ENCODE peak calls at places on chromosomes 6 and 20, in six cellular contexts. One of them, this sample, is unnamed.
A peak's percentile ranks its signal among the peaks of the same experiment; 100 is the strongest.

GRCh38 chr6:42190784-42191183 is 4.0 kb downstream of the GUCA1B start:
- DNase-seq in germinal center: no peak
- DNase-seq in fibroblast of lung: peak; percentile 78
- DNase-seq in LoVo: no peak
- DNase-seq in naive thymus-derived CD4-positive, alpha-beta T cell: no peak
- DNase-seq in stimulated activated CD8-positive, alpha-beta memory T cell treated with anti-CD3 and anti-CD28 coated beads, Interleukin-7, amount 100 ng/mL, for 48 hours: no peak
- DNase-seq in this sample: no peak

GRCh38 chr6:118903134-118903533 is 9.2 kb downstream of the ASF1A start:
- DNase-seq in stimulated activated CD8-positive, alpha-beta memory T cell treated with anti-CD3 and anti-CD28 coated beads, Interleukin-7, amount 100 ng/mL, for 48 hours: no peak
- DNase-seq in germinal center: no peak
- DNase-seq in LoVo: no peak
- DNase-seq in naive thymus-derived CD4-positive, alpha-beta T cell: no peak
- DNase-seq in fibroblast of lung: no peak
- DNase-seq in this sample: no peak

GRCh38 chr6:90458353-90459224 is 128.3 kb downstream of the MAP3K7 start:
- DNase-seq in fibroblast of lung: peak; percentile 53
- DNase-seq in germinal center: peak; percentile 18
- DNase-seq in stimulated activated CD8-positive, alpha-beta memory T cell treated with anti-CD3 and anti-CD28 coated beads, Interleukin-7, amount 100 ng/mL, for 48 hours: peak; percentile 91
- DNase-seq in naive thymus-derived CD4-positive, alpha-beta T cell: no peak
- DNase-seq in LoVo: no peak
- DNase-seq in this sample: no peak

GRCh38 chr6:91193446-91193845 is 606.6 kb upstream of the MAP3K7 start:
- DNase-seq in naive thymus-derived CD4-positive, alpha-beta T cell: no peak
- DNase-seq in fibroblast of lung: no peak
- DNase-seq in LoVo: no peak
- DNase-seq in stimulated activated CD8-positive, alpha-beta memory T cell treated with anti-CD3 and anti-CD28 coated beads, Interleukin-7, amount 100 ng/mL, for 48 hours: no peak
- DNase-seq in germinal center: no peak
- DNase-seq in this sample: no peak

GRCh38 chr6:132832891-132833290 is 18.5 kb downstream of the RPS12 start:
- DNase-seq in fibroblast of lung: no peak
- DNase-seq in stimulated activated CD8-positive, alpha-beta memory T cell treated with anti-CD3 and anti-CD28 coated beads, Interleukin-7, amount 100 ng/mL, for 48 hours: no peak
- DNase-seq in naive thymus-derived CD4-positive, alpha-beta T cell: no peak
- DNase-seq in LoVo: no peak
- DNase-seq in germinal center: no peak
- DNase-seq in this sample: no peak

GRCh38 chr6:136959471-136959891 is 37.4 kb downstream of the SLC35D3 start:
- DNase-seq in stimulated activated CD8-positive, alpha-beta memory T cell treated with anti-CD3 and anti-CD28 coated beads, Interleukin-7, amount 100 ng/mL, for 48 hours: no peak
- DNase-seq in germinal center: no peak
- DNase-seq in fibroblast of lung: no peak
- DNase-seq in LoVo: peak; percentile 64
- DNase-seq in naive thymus-derived CD4-positive, alpha-beta T cell: no peak
- DNase-seq in this sample: peak; percentile 62

GRCh38 chr6:132527791-132528190 is 10.3 kb upstream of the TAAR9 start:
- DNase-seq in germinal center: no peak
- DNase-seq in fibroblast of lung: peak; percentile 7
- DNase-seq in LoVo: peak; percentile 57
- DNase-seq in stimulated activated CD8-positive, alpha-beta memory T cell treated with anti-CD3 and anti-CD28 coated beads, Interleukin-7, amount 100 ng/mL, for 48 hours: no peak
- DNase-seq in naive thymus-derived CD4-positive, alpha-beta T cell: no peak
- DNase-seq in this sample: no peak

GRCh38 chr6:90131614-90132423 is 164.8 kb downstream of the BACH2 start:
- DNase-seq in germinal center: no peak
- DNase-seq in fibroblast of lung: peak; percentile 95
- DNase-seq in naive thymus-derived CD4-positive, alpha-beta T cell: no peak
- DNase-seq in LoVo: no peak
- DNase-seq in stimulated activated CD8-positive, alpha-beta memory T cell treated with anti-CD3 and anti-CD28 coated beads, Interleukin-7, amount 100 ng/mL, for 48 hours: no peak
- DNase-seq in this sample: no peak

GRCh38 chr6:157326979-157327378 is 3.7 kb upstream of the TMEM242 start:
- DNase-seq in germinal center: no peak
- DNase-seq in LoVo: no peak
- DNase-seq in fibroblast of lung: peak; percentile 76
- DNase-seq in stimulated activated CD8-positive, alpha-beta memory T cell treated with anti-CD3 and anti-CD28 coated beads, Interleukin-7, amount 100 ng/mL, for 48 hours: no peak
- DNase-seq in naive thymus-derived CD4-positive, alpha-beta T cell: no peak
- DNase-seq in this sample: no peak

GRCh38 chr6:2976571-2977085 is 5.3 kb upstream of the SERPINB6 start:
- DNase-seq in naive thymus-derived CD4-positive, alpha-beta T cell: no peak
- DNase-seq in fibroblast of lung: peak; percentile 85
- DNase-seq in germinal center: no peak
- DNase-seq in stimulated activated CD8-positive, alpha-beta memory T cell treated with anti-CD3 and anti-CD28 coated beads, Interleukin-7, amount 100 ng/mL, for 48 hours: no peak
- DNase-seq in LoVo: no peak
- DNase-seq in this sample: no peak

GRCh38 chr6:130810307-130811030 is 16.7 kb upstream of the SMLR1 start:
- DNase-seq in naive thymus-derived CD4-positive, alpha-beta T cell: no peak
- DNase-seq in fibroblast of lung: peak; percentile 61
- DNase-seq in germinal center: no peak
- DNase-seq in stimulated activated CD8-positive, alpha-beta memory T cell treated with anti-CD3 and anti-CD28 coated beads, Interleukin-7, amount 100 ng/mL, for 48 hours: no peak
- DNase-seq in LoVo: no peak
- DNase-seq in this sample: no peak

GRCh38 chr20:36449663-36450062 is 91.7 kb upstream of the MYL9 start:
- DNase-seq in naive thymus-derived CD4-positive, alpha-beta T cell: no peak
- DNase-seq in fibroblast of lung: no peak
- DNase-seq in germinal center: no peak
- DNase-seq in stimulated activated CD8-positive, alpha-beta memory T cell treated with anti-CD3 and anti-CD28 coated beads, Interleukin-7, amount 100 ng/mL, for 48 hours: no peak
- DNase-seq in LoVo: no peak
- DNase-seq in this sample: no peak

GRCh38 chr20:63740070-63740500 is 509 bp downstream of the SLC2A4RG start:
- DNase-seq in naive thymus-derived CD4-positive, alpha-beta T cell: peak; percentile 69
- DNase-seq in fibroblast of lung: peak; percentile 25
- DNase-seq in LoVo: peak; percentile 7
- DNase-seq in germinal center: peak; percentile 56
- DNase-seq in stimulated activated CD8-positive, alpha-beta memory T cell treated with anti-CD3 and anti-CD28 coated beads, Interleukin-7, amount 100 ng/mL, for 48 hours: no peak
- DNase-seq in this sample: no peak

GRCh38 chr6:100166991-100167390 is 173.0 kb upstream of the MCHR2 start:
- DNase-seq in fibroblast of lung: peak; percentile 2
- DNase-seq in naive thymus-derived CD4-positive, alpha-beta T cell: no peak
- DNase-seq in LoVo: no peak
- DNase-seq in stimulated activated CD8-positive, alpha-beta memory T cell treated with anti-CD3 and anti-CD28 coated beads, Interleukin-7, amount 100 ng/mL, for 48 hours: no peak
- DNase-seq in germinal center: no peak
- DNase-seq in this sample: no peak

GRCh38 chr20:1565461-1565860 is 8.0 kb upstream of the SIRPD start:
- DNase-seq in germinal center: no peak
- DNase-seq in LoVo: no peak
- DNase-seq in fibroblast of lung: no peak
- DNase-seq in stimulated activated CD8-positive, alpha-beta memory T cell treated with anti-CD3 and anti-CD28 coated beads, Interleukin-7, amount 100 ng/mL, for 48 hours: no peak
- DNase-seq in naive thymus-derived CD4-positive, alpha-beta T cell: no peak
- DNase-seq in this sample: no peak

GRCh38 chr6:168934856-168935627 is 318.6 kb downstream of the THBS2 start:
- DNase-seq in germinal center: no peak
- DNase-seq in fibroblast of lung: no peak
- DNase-seq in LoVo: no peak
- DNase-seq in naive thymus-derived CD4-positive, alpha-beta T cell: no peak
- DNase-seq in stimulated activated CD8-positive, alpha-beta memory T cell treated with anti-CD3 and anti-CD28 coated beads, Interleukin-7, amount 100 ng/mL, for 48 hours: no peak
- DNase-seq in this sample: no peak

GRCh38 chr20:13312300-13312699 is 91.2 kb downstream of the ISM1 start:
- DNase-seq in germinal center: no peak
- DNase-seq in stimulated activated CD8-positive, alpha-beta memory T cell treated with anti-CD3 and anti-CD28 coated beads, Interleukin-7, amount 100 ng/mL, for 48 hours: peak; percentile 37
- DNase-seq in fibroblast of lung: no peak
- DNase-seq in naive thymus-derived CD4-positive, alpha-beta T cell: no peak
- DNase-seq in LoVo: no peak
- DNase-seq in this sample: no peak

GRCh38 chr6:167668754-167669552 is 157.8 kb upstream of the AFDN start:
- DNase-seq in germinal center: no peak
- DNase-seq in naive thymus-derived CD4-positive, alpha-beta T cell: no peak
- DNase-seq in stimulated activated CD8-positive, alpha-beta memory T cell treated with anti-CD3 and anti-CD28 coated beads, Interleukin-7, amount 100 ng/mL, for 48 hours: no peak
- DNase-seq in fibroblast of lung: no peak
- DNase-seq in LoVo: no peak
- DNase-seq in this sample: no peak

GRCh38 chr6:119147101-119148053 is 68.9 kb upstream of the FAM184A start:
- DNase-seq in naive thymus-derived CD4-positive, alpha-beta T cell: no peak
- DNase-seq in LoVo: peak; percentile 87
- DNase-seq in fibroblast of lung: peak; percentile 98
- DNase-seq in stimulated activated CD8-positive, alpha-beta memory T cell treated with anti-CD3 and anti-CD28 coated beads, Interleukin-7, amount 100 ng/mL, for 48 hours: peak; percentile 68
- DNase-seq in germinal center: no peak
- DNase-seq in this sample: peak; percentile 37

GRCh38 chr6:63352587-63353281 is 33.0 kb upstream of the LGSN start:
- DNase-seq in fibroblast of lung: peak; percentile 23
- DNase-seq in germinal center: peak; percentile 35
- DNase-seq in naive thymus-derived CD4-positive, alpha-beta T cell: no peak
- DNase-seq in LoVo: peak; percentile 9
- DNase-seq in stimulated activated CD8-positive, alpha-beta memory T cell treated with anti-CD3 and anti-CD28 coated beads, Interleukin-7, amount 100 ng/mL, for 48 hours: no peak
- DNase-seq in this sample: no peak

GRCh38 chr6:90938116-90938515 is 351.2 kb upstream of the MAP3K7 start:
- DNase-seq in germinal center: no peak
- DNase-seq in fibroblast of lung: peak; percentile 14
- DNase-seq in LoVo: no peak
- DNase-seq in naive thymus-derived CD4-positive, alpha-beta T cell: no peak
- DNase-seq in stimulated activated CD8-positive, alpha-beta memory T cell treated with anti-CD3 and anti-CD28 coated beads, Interleukin-7, amount 100 ng/mL, for 48 hours: no peak
- DNase-seq in this sample: no peak

GRCh38 chr6:54135665-54136370 is 24.6 kb downstream of the MLIP start:
- DNase-seq in naive thymus-derived CD4-positive, alpha-beta T cell: no peak
- DNase-seq in stimulated activated CD8-positive, alpha-beta memory T cell treated with anti-CD3 and anti-CD28 coated beads, Interleukin-7, amount 100 ng/mL, for 48 hours: no peak
- DNase-seq in fibroblast of lung: peak; percentile 73
- DNase-seq in LoVo: peak; percentile 56
- DNase-seq in germinal center: no peak
- DNase-seq in this sample: no peak

GRCh38 chr20:1266167-1266973 is at the start of gene SNPH:
- DNase-seq in fibroblast of lung: peak; percentile 83
- DNase-seq in stimulated activated CD8-positive, alpha-beta memory T cell treated with anti-CD3 and anti-CD28 coated beads, Interleukin-7, amount 100 ng/mL, for 48 hours: peak; percentile 71
- DNase-seq in naive thymus-derived CD4-positive, alpha-beta T cell: peak; percentile 64
- DNase-seq in LoVo: no peak
- DNase-seq in germinal center: peak; percentile 69
- DNase-seq in this sample: peak; percentile 64

This sample was measured in HuH-7.